ENCODE peak calls at places on chromosomes 3 and 15, in ten cellular contexts. K is LHCN-M2; M is putamen; W is stimulated activated CD8-positive, alpha-beta memory T cell treated with anti-CD3 and anti-CD28 coated beads, Interleukin-4, amount 100 ng/mL, for 24 hours; V is aorta; D is M059J; S is NCI-H1417; N is activated CD8-positive, alpha-beta memory T cell treated with anti-CD3 and anti-CD28 coated beads for 48 hours; U is SHP77; Q is DMS 273 treated with DMSO at 0.1 percent for 48 hours. X is an unnamed sample.

GRCh38 chr15:70493787-70494514 is 269.4 kb downstream of the UACA start:
- DNase-seq in S (no peak), K (no peak), Q (no peak), M (no peak), D (peak; percentile 68), N (no peak), V (no peak), U (no peak), W (no peak), X (peak; percentile 59)

GRCh38 chr15:66730168-66731014 is 28.4 kb downstream of the SMAD6 start:
- DNase-seq in M (no peak), W (no peak), K (peak; percentile 45), V (no peak), U (no peak), N (no peak), D (peak; percentile 70), Q (no peak), S (no peak), X (no peak)

GRCh38 chr3:14506626-14507344 is 33.4 kb downstream of the GRIP2 start:
- DNase-seq in M (no peak), Q (no peak), S (no peak), N (no peak), U (no peak), D (no peak), V (no peak), W (no peak), K (no peak), X (no peak)

GRCh38 chr15:74891469-74891868 is 1.6 kb downstream of the MPI start:
- DNase-seq in D (no peak), M (no peak), S (no peak), Q (no peak), K (no peak), V (no peak), W (no peak), U (no peak), N (no peak), X (no peak)

GRCh38 chr15:99455796-99456160 is 110.0 kb upstream of the MEF2A start:
- DNase-seq in W (no peak), K (no peak), U (no peak), M (no peak), Q (no peak), V (no peak), N (no peak), D (peak; percentile 24), S (no peak), X (no peak)

GRCh38 chr15:77724649-77725048 is 91.9 kb upstream of the LINGO1 start:
- DNase-seq in D (no peak), K (no peak), W (no peak), Q (no peak), M (no peak), S (no peak), V (no peak), N (no peak), U (no peak), X (no peak)

GRCh38 chr3:172607305-172608121 is 84.3 kb upstream of the TNFSF10 start:
- DNase-seq in W (no peak), K (peak; percentile 63), S (no peak), U (no peak), Q (peak; percentile 79), N (no peak), V (no peak), D (peak; percentile 96), M (no peak), X (peak; percentile 54)

GRCh38 chr15:47184003-47184404 is 533.3 kb upstream of the SEMA6D start:
- DNase-seq in Q (peak; percentile 21), U (no peak), D (no peak), M (no peak), N (no peak), W (no peak), S (peak; percentile 88), K (no peak), V (peak; percentile 78), X (no peak)

GRCh38 chr3:133578548-133579191 is 5.2 kb downstream of the CDV3 start:
- DNase-seq in W (no peak), Q (no peak), N (no peak), M (no peak), V (no peak), S (no peak), K (peak; percentile 67), U (no peak), D (peak; percentile 70), X (peak; percentile 42)

GRCh38 chr3:59981377-59981776 is 931.6 kb upstream of the CFAP20DC start:
- DNase-seq in Q (no peak), K (no peak), N (no peak), V (no peak), W (no peak), U (no peak), S (no peak), D (no peak), M (no peak), X (no peak)

GRCh38 chr3:55903680-55904079 is 416.6 kb upstream of the WNT5A start:
- DNase-seq in N (no peak), S (no peak), K (no peak), Q (no peak), M (no peak), D (no peak), W (no peak), V (no peak), U (no peak), X (no peak)

GRCh38 chr3:153313307-153313945 is 151.4 kb downstream of the RAP2B start:
- DNase-seq in U (no peak), K (peak; percentile 40), V (no peak), D (no peak), S (no peak), W (no peak), Q (no peak), M (no peak), N (no peak), X (no peak)

GRCh38 chr3:137770821-137771399 is 6.8 kb downstream of the SOX14 start:
- DNase-seq in N (no peak), S (no peak), U (no peak), M (no peak), W (no peak), K (no peak), Q (no peak), D (peak; percentile 13), V (no peak), X (no peak)

GRCh38 chr3:65080432-65080831 is 392.6 kb upstream of the ADAMTS9 start:
- DNase-seq in K (peak; percentile 15), V (no peak), Q (no peak), W (no peak), N (no peak), D (peak; percentile 2), S (no peak), M (no peak), U (no peak), X (no peak)

GRCh38 chr3:24264748-24265158 is 229.9 kb downstream of the THRB start:
- DNase-seq in V (no peak), K (peak; percentile 32), D (peak; percentile 31), W (no peak), M (peak; percentile 16), Q (no peak), S (no peak), U (no peak), N (no peak), X (peak; percentile 32)